ENCODE peak calls at places on chromosomes 6 and 20, in nine cellular contexts. M, X, H, Z, Y, B, S, F and V are unnamed samples.

GRCh38 chr20:38114353-38114791 is 50.7 kb downstream of the TGM2 start:
- DNase-seq in M (no peak), X (no peak), H (no peak), Z (no peak), Y (no peak), B (no peak), S (no peak), F (peak; percentile 37), V (no peak)

GRCh38 chr20:58666702-58667101 is 15.6 kb downstream of the STX16 start:
- DNase-seq in M (no peak), X (no peak), H (no peak), Z (no peak), Y (no peak), B (no peak), S (no peak), F (no peak), V (no peak)

GRCh38 chr6:83464741-83465140 is 33.9 kb upstream of the ME1 start:
- DNase-seq in M (no peak), X (no peak), H (no peak), Z (no peak), Y (no peak), B (no peak), S (no peak), F (peak; percentile 53), V (no peak)

GRCh38 chr6:91221072-91221471 is 634.2 kb upstream of the MAP3K7 start:
- DNase-seq in M (no peak), X (no peak), H (no peak), Z (no peak), Y (no peak), B (no peak), S (no peak), F (no peak), V (no peak)

GRCh38 chr20:39347626-39348025 is 385.5 kb downstream of the DHX35 start:
- DNase-seq in M (no peak), X (no peak), H (no peak), Z (no peak), Y (no peak), B (no peak), S (no peak), F (no peak), V (no peak)

GRCh38 chr6:134420638-134421181 is 102.8 kb upstream of the SGK1 start:
- DNase-seq in M (no peak), X (no peak), H (no peak), Z (no peak), Y (peak; percentile 8), B (no peak), S (no peak), F (no peak), V (no peak)

GRCh38 chr6:131914967-131915751 is 36.0 kb downstream of the CCN2 start:
- DNase-seq in M (no peak), X (peak; percentile 19), H (peak; percentile 50), Z (peak; percentile 75), Y (peak; percentile 29), B (no peak), S (peak; percentile 38), F (peak; percentile 88), V (peak; percentile 12)

GRCh38 chr6:145147981-145148380 is 587.3 kb downstream of the EPM2A start:
- DNase-seq in M (no peak), X (no peak), H (no peak), Z (no peak), Y (no peak), B (no peak), S (no peak), F (no peak), V (no peak)

GRCh38 chr6:10210052-10210451 is 204.8 kb downstream of the TFAP2A start:
- DNase-seq in M (no peak), X (no peak), H (no peak), Z (no peak), Y (no peak), B (no peak), S (no peak), F (no peak), V (no peak)

GRCh38 chr20:41650221-41650948 is 32.2 kb upstream of the CHD6 start:
- DNase-seq in M (no peak), X (no peak), H (no peak), Z (peak; percentile 69), Y (no peak), B (no peak), S (no peak), F (no peak), V (no peak)

GRCh38 chr6:143400258-143401059 is 50.0 kb downstream of the ADAT2 start:
- DNase-seq in M (no peak), X (no peak), H (no peak), Z (peak; percentile 36), Y (no peak), B (no peak), S (no peak), F (no peak), V (no peak)

GRCh38 chr6:105500693-105501092 is 97.8 kb upstream of the PREP start:
- DNase-seq in M (no peak), X (no peak), H (no peak), Z (no peak), Y (no peak), B (no peak), S (no peak), F (no peak), V (no peak)

GRCh38 chr6:44664716-44665115 is 277.2 kb downstream of the CDC5L start:
- DNase-seq in M (no peak), X (no peak), H (no peak), Z (peak; percentile 1), Y (no peak), B (no peak), S (no peak), F (no peak), V (no peak)

GRCh38 chr6:22366214-22366613 is 69.4 kb upstream of the PRL start:
- DNase-seq in M (no peak), X (no peak), H (no peak), Z (no peak), Y (no peak), B (no peak), S (no peak), F (no peak), V (no peak)

GRCh38 chr6:22362361-22362760 is 65.5 kb upstream of the PRL start:
- DNase-seq in M (no peak), X (no peak), H (no peak), Z (no peak), Y (no peak), B (no peak), S (no peak), F (no peak), V (no peak)

GRCh38 chr6:22363166-22363965 is 66.5 kb upstream of the PRL start:
- DNase-seq in M (no peak), X (no peak), H (no peak), Z (no peak), Y (no peak), B (no peak), S (no peak), F (no peak), V (no peak)

GRCh38 chr6:22363966-22364296 is 67.1 kb upstream of the PRL start:
- DNase-seq in M (no peak), X (no peak), H (no peak), Z (no peak), Y (no peak), B (no peak), S (no peak), F (no peak), V (no peak)

DNA sequence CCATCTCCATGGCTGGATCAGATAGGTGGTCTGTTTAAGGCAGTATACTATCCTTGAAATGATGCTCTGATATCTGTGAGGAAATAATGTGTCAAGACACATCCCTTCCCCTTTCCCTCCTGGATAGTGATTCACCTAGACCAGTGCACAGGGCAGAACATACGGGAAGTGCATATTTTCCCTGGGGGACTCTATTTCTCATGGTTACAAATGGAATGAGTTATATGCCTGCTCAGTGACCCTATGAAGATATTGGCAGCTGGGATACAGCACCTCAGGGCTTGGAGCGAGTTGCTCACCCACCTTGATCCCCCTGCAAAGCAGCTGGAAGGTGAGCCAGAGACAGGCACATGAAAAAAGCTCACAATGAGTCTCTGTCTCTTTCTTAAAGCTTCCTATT is 67.5 kb upstream of the PRL start:
- DNase-seq in M (no peak), X (no peak), H (no peak), Z (no peak), Y (no peak), B (no peak), S (no peak), F (no peak), V (no peak)
- H3K9me3 ChIP-seq in M (no peaks in the 10 kb centered on the region), X (peaks cover 16% of the 10 kb centered on the region), H (no peaks in the 10 kb centered on the region), Z (peaks cover 5% of the 10 kb centered on the region), Y (peaks cover 5% of the 10 kb centered on the region), B (no peaks in the 10 kb centered on the region), S (no peaks in the 10 kb centered on the region), F (no peaks in the 10 kb centered on the region), V (no peaks in the 10 kb centered on the region)

GRCh38 chr20:31430568-31431095 is 9.8 kb upstream of the DEFB123 start:
- DNase-seq in M (no peak), X (no peak), H (peak; percentile 74), Z (no peak), Y (no peak), B (no peak), S (no peak), F (no peak), V (no peak)
- H3K9me3 ChIP-seq in M (no peaks in the 10 kb centered on the region), X (peaks cover 15% of the 10 kb centered on the region), H (no peaks in the 10 kb centered on the region), Z (peaks cover 15% of the 10 kb centered on the region), Y (no peaks in the 10 kb centered on the region), B (peaks cover 7% of the 10 kb centered on the region), S (no peaks in the 10 kb centered on the region), F (no peaks in the 10 kb centered on the region), V (no peaks in the 10 kb centered on the region)

DNA sequence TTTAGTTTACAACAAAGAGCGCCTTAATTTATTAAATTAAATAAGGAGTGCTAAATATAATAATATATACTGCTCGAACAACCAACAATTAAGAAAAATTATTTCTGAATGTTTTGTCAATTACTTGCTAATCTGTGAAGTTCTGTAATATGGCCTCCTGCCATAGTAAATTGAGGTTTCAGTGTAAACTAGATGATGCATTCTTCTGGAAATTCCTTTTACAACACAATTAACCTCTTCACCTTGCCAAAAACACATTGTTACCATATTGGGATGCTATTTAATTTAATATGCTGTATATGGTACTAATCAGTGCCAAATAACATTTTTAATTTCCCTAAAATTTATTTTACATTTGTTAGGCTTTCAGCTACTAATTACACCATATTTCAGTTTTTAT is 808.4 kb upstream of the CITED2 start:
- DNase-seq in M (no peak), X (no peak), H (no peak), Z (no peak), Y (no peak), B (no peak), S (no peak), F (no peak), V (no peak)
- H3K9me3 ChIP-seq in M (no peaks in the 10 kb centered on the region), X (peaks cover 10% of the 10 kb centered on the region), H (peaks cover 7% of the 10 kb centered on the region), Z (peaks cover 8% of the 10 kb centered on the region), Y (no peaks in the 10 kb centered on the region), B (no peaks in the 10 kb centered on the region), S (no peaks in the 10 kb centered on the region), F (no peaks in the 10 kb centered on the region), V (no peaks in the 10 kb centered on the region)

DNA sequence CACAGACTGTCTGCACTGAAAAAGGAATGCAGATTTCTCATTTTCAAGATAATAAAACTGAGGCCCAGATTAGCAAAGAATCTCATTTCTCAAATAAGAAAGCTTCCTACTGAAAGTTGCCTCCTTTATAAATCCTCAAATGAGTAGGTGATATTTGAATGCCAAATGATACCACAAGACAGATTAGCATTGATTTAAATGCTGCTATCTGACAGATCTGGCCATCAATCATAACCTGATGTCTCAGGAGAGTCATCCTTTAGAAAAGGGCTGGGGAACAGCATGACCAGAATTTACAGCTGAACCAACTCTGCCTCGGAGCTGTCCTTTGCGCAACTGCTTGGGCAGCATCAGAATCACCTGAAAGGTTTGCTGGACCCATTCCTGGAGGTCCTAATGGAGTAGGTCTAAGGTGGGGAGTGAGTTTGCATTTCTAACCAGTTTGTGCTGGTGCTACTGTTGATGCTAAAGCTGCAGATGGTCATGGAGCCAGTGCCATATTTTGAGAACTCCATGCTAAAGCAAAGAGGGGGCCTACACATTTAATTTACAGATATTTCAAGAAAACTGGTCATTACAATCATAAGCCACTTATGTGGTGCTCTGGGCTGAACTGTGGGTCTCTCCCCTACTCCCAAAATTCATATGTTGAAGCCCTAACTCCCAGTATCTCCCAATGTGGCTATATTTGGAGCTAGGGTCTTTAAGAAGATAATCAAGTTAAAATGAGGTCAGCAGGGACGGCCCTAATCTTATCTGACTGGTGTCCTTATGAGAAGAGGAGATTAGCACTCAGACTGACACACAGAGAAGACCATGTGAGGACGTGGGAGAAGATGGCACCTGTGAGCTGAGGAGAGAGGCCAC is 295.5 kb upstream of the JARID2 start:
- DNase-seq in M (no peak), X (no peak), H (no peak), Z (no peak), Y (no peak), B (no peak), S (no peak), F (no peak), V (no peak)
- H3K9me3 ChIP-seq in M (no peaks in the 10 kb centered on the region), X (peaks cover 13% of the 10 kb centered on the region), H (peaks cover 3% of the 10 kb centered on the region), Z (peaks cover 8% of the 10 kb centered on the region), Y (peaks cover 3% of the 10 kb centered on the region), B (peaks cover 5% of the 10 kb centered on the region), S (no peaks in the 10 kb centered on the region), F (no peaks in the 10 kb centered on the region), V (no peaks in the 10 kb centered on the region)